ENCODE peak calls at places on chromosomes 12 and 14, in eight cellular contexts. One of them, this sample, is unnamed.

GRCh38 chr14:52434955-52435354 is 117.3 kb downstream of the TXNDC16 start:
- DNase-seq in astrocyte of the spinal cord: no peak
- DNase-seq in foreskin fibroblast: no peak
- DNase-seq in BJ: no peak
- DNase-seq in heart left ventricle: no peak
- DNase-seq in HL-60: no peak
- DNase-seq in AG09309: no peak
- DNase-seq in cardiac fibroblast: no peak
- DNase-seq in this sample: no peak

GRCh38 chr12:124399622-124400021 is 104.7 kb downstream of the RFLNA start:
- DNase-seq in astrocyte of the spinal cord: no peak
- DNase-seq in foreskin fibroblast: peak
- DNase-seq in BJ: no peak
- DNase-seq in heart left ventricle: no peak
- DNase-seq in HL-60: peak
- DNase-seq in AG09309: no peak
- DNase-seq in cardiac fibroblast: peak
- DNase-seq in this sample: no peak

GRCh38 chr12:54296393-54297121 is 4.3 kb downstream of the NFE2 start:
- DNase-seq in astrocyte of the spinal cord: no peak
- DNase-seq in foreskin fibroblast: no peak
- DNase-seq in BJ: no peak
- DNase-seq in heart left ventricle: no peak
- DNase-seq in HL-60: peak
- DNase-seq in AG09309: no peak
- DNase-seq in cardiac fibroblast: no peak
- DNase-seq in this sample: no peak

GRCh38 chr12:57046392-57046791 is 3.5 kb downstream of the MYO1A start:
- DNase-seq in astrocyte of the spinal cord: no peak
- DNase-seq in foreskin fibroblast: no peak
- DNase-seq in BJ: no peak
- DNase-seq in heart left ventricle: no peak
- DNase-seq in HL-60: peak
- DNase-seq in AG09309: no peak
- DNase-seq in cardiac fibroblast: no peak
- DNase-seq in this sample: no peak

GRCh38 chr14:65131176-65131765 is 29.0 kb upstream of the MAX start:
- DNase-seq in astrocyte of the spinal cord: peak
- DNase-seq in foreskin fibroblast: peak
- DNase-seq in BJ: peak
- DNase-seq in heart left ventricle: no peak
- DNase-seq in HL-60: no peak
- DNase-seq in AG09309: peak
- DNase-seq in cardiac fibroblast: peak
- DNase-seq in this sample: peak

GRCh38 chr12:62256408-62257079 is 3.7 kb upstream of the USP15 start:
- DNase-seq in astrocyte of the spinal cord: no peak
- DNase-seq in foreskin fibroblast: no peak
- DNase-seq in BJ: no peak
- DNase-seq in heart left ventricle: no peak
- DNase-seq in HL-60: peak
- DNase-seq in AG09309: no peak
- DNase-seq in cardiac fibroblast: peak
- DNase-seq in this sample: no peak

GRCh38 chr12:88922816-88923215 is 342.5 kb upstream of the KITLG start:
- DNase-seq in astrocyte of the spinal cord: no peak
- DNase-seq in foreskin fibroblast: peak
- DNase-seq in BJ: no peak
- DNase-seq in heart left ventricle: no peak
- DNase-seq in HL-60: no peak
- DNase-seq in AG09309: no peak
- DNase-seq in cardiac fibroblast: peak
- DNase-seq in this sample: no peak

GRCh38 chr12:50201987-50202521 is 34.9 kb upstream of the CERS5 start:
- DNase-seq in astrocyte of the spinal cord: peak
- DNase-seq in foreskin fibroblast: peak
- DNase-seq in BJ: peak
- DNase-seq in heart left ventricle: no peak
- DNase-seq in HL-60: no peak
- DNase-seq in AG09309: peak
- DNase-seq in cardiac fibroblast: peak
- DNase-seq in this sample: no peak

GRCh38 chr12:94770777-94771176 is 120.4 kb upstream of the TMCC3 start:
- DNase-seq in astrocyte of the spinal cord: no peak
- DNase-seq in foreskin fibroblast: no peak
- DNase-seq in BJ: no peak
- DNase-seq in heart left ventricle: no peak
- DNase-seq in HL-60: no peak
- DNase-seq in AG09309: no peak
- DNase-seq in cardiac fibroblast: no peak
- DNase-seq in this sample: no peak

GRCh38 chr12:94769746-94770396 is 119.5 kb upstream of the TMCC3 start:
- DNase-seq in astrocyte of the spinal cord: no peak
- DNase-seq in foreskin fibroblast: no peak
- DNase-seq in BJ: no peak
- DNase-seq in heart left ventricle: no peak
- DNase-seq in HL-60: no peak
- DNase-seq in AG09309: no peak
- DNase-seq in cardiac fibroblast: no peak
- DNase-seq in this sample: no peak

GRCh38 chr12:94771199-94771598 is 120.8 kb upstream of the TMCC3 start:
- DNase-seq in astrocyte of the spinal cord: no peak
- DNase-seq in foreskin fibroblast: no peak
- DNase-seq in BJ: no peak
- DNase-seq in heart left ventricle: no peak
- DNase-seq in HL-60: no peak
- DNase-seq in AG09309: no peak
- DNase-seq in cardiac fibroblast: no peak
- DNase-seq in this sample: no peak

GRCh38 chr12:94770397-94770759 is 120.0 kb upstream of the TMCC3 start:
- DNase-seq in astrocyte of the spinal cord: no peak
- DNase-seq in foreskin fibroblast: no peak
- DNase-seq in BJ: no peak
- DNase-seq in heart left ventricle: no peak
- DNase-seq in HL-60: no peak
- DNase-seq in AG09309: no peak
- DNase-seq in cardiac fibroblast: no peak
- DNase-seq in this sample: no peak

GRCh38 chr12:94771741-94772140 is 121.4 kb upstream of the TMCC3 start:
- DNase-seq in astrocyte of the spinal cord: no peak
- DNase-seq in foreskin fibroblast: no peak
- DNase-seq in BJ: no peak
- DNase-seq in heart left ventricle: no peak
- DNase-seq in HL-60: no peak
- DNase-seq in AG09309: no peak
- DNase-seq in cardiac fibroblast: no peak
- DNase-seq in this sample: no peak
- TF ChIP-seq CTCF in astrocyte of the spinal cord: no peak
- TF ChIP-seq CTCF in foreskin fibroblast: no peak
- TF ChIP-seq CTCF in BJ: no peak
- TF ChIP-seq CTCF in heart left ventricle: no peak
- TF ChIP-seq CTCF in HL-60: no peak
- TF ChIP-seq CTCF in AG09309: no peak
- TF ChIP-seq CTCF in cardiac fibroblast: no peak
- TF ChIP-seq CTCF in this sample: no peak

GRCh38 chr12:30719060-30719459 is 23.4 kb upstream of the IPO8 start:
- DNase-seq in astrocyte of the spinal cord: peak
- DNase-seq in foreskin fibroblast: peak
- DNase-seq in BJ: peak
- DNase-seq in heart left ventricle: no peak
- DNase-seq in HL-60: no peak
- DNase-seq in AG09309: peak
- DNase-seq in cardiac fibroblast: peak
- DNase-seq in this sample: peak
- H3K4me3 ChIP-seq in astrocyte of the spinal cord: no peak
- H3K4me3 ChIP-seq in foreskin fibroblast: no peak
- H3K4me3 ChIP-seq in BJ: no peak
- H3K4me3 ChIP-seq in heart left ventricle: no peak
- H3K4me3 ChIP-seq in HL-60: no peak
- H3K4me3 ChIP-seq in AG09309: no peak
- H3K4me3 ChIP-seq in cardiac fibroblast: no peak
- H3K4me3 ChIP-seq in this sample: no peak

GRCh38 chr12:43285248-43285647 is 266.8 kb downstream of the ADAMTS20 start:
- DNase-seq in astrocyte of the spinal cord: peak
- DNase-seq in foreskin fibroblast: peak
- DNase-seq in BJ: peak
- DNase-seq in heart left ventricle: no peak
- DNase-seq in HL-60: no peak
- DNase-seq in AG09309: peak
- DNase-seq in cardiac fibroblast: peak
- DNase-seq in this sample: peak
- TF ChIP-seq CTCF in astrocyte of the spinal cord: no peak
- TF ChIP-seq CTCF in foreskin fibroblast: no peak
- TF ChIP-seq CTCF in BJ: no peak
- TF ChIP-seq CTCF in heart left ventricle: no peak
- TF ChIP-seq CTCF in HL-60: no peak
- TF ChIP-seq CTCF in AG09309: no peak
- TF ChIP-seq CTCF in cardiac fibroblast: no peak
- TF ChIP-seq CTCF in this sample: no peak

GRCh38 chr12:110668480-110669192 is 20.3 kb downstream of the HVCN1 start:
- DNase-seq in astrocyte of the spinal cord: no peak
- DNase-seq in foreskin fibroblast: no peak
- DNase-seq in BJ: no peak
- DNase-seq in heart left ventricle: no peak
- DNase-seq in HL-60: no peak
- DNase-seq in AG09309: no peak
- DNase-seq in cardiac fibroblast: no peak
- DNase-seq in this sample: no peak
- H3K4me3 ChIP-seq in astrocyte of the spinal cord: no peak
- H3K4me3 ChIP-seq in foreskin fibroblast: no peak
- H3K4me3 ChIP-seq in BJ: no peak
- H3K4me3 ChIP-seq in heart left ventricle: no peak
- H3K4me3 ChIP-seq in HL-60: no peak
- H3K4me3 ChIP-seq in AG09309: no peak
- H3K4me3 ChIP-seq in cardiac fibroblast: no peak
- H3K4me3 ChIP-seq in this sample: no peak